ENCODE peak calls at places on chromosomes 13 and 19, in eight cellular contexts. R is fibroblast of the aortic adventitia, F is fibroblast of the conjunctiva, W is MCF 10A, S is DMS79, A is uterus, J is NCI-H2029, H is ascending aorta. I is an unnamed sample.

GRCh38 chr19:54431255-54431838 is 16.1 kb downstream of the TTYH1 start:
- DNase-seq in R (peak), F (peak), W (peak), S (peak), A (no peak), J (peak), H (no peak), I (no peak)

GRCh38 chr19:54952591-54953344 is 5.4 kb upstream of the NLRP7 start:
- DNase-seq in R (no peak), F (no peak), W (peak), S (no peak), A (no peak), J (no peak), H (no peak), I (no peak)

GRCh38 chr13:101452519-101453485 is at the start of gene ITGBL1:
- DNase-seq in R (peak), F (peak), W (no peak), S (no peak), A (no peak), J (no peak), H (no peak), I (no peak)

GRCh38 chr13:73129023-73129422 is 70.2 kb downstream of the KLF5 start:
- DNase-seq in R (no peak), F (no peak), W (no peak), S (no peak), A (no peak), J (no peak), H (no peak), I (no peak)

GRCh38 chr13:65302691-65303090 is 1927.4 kb downstream of the PCDH9 start:
- DNase-seq in R (no peak), F (no peak), W (no peak), S (no peak), A (no peak), J (no peak), H (no peak), I (no peak)

GRCh38 chr13:37889102-37889501 is 19.5 kb upstream of the TRPC4 start:
- DNase-seq in R (peak), F (no peak), W (peak), S (no peak), A (no peak), J (no peak), H (no peak), I (no peak)

GRCh38 chr19:6761053-6761676 is 6.1 kb downstream of the SH2D3A start:
- DNase-seq in R (no peak), F (no peak), W (no peak), S (no peak), A (no peak), J (no peak), H (no peak), I (no peak)

GRCh38 chr13:55554741-55555140 is 1586.0 kb upstream of the PRR20A start:
- DNase-seq in R (no peak), F (no peak), W (no peak), S (no peak), A (no peak), J (no peak), H (no peak), I (no peak)

GRCh38 chr13:43981091-43981490 is 101.4 kb downstream of the LACC1 start:
- DNase-seq in R (no peak), F (no peak), W (no peak), S (no peak), A (no peak), J (no peak), H (no peak), I (no peak)

GRCh38 chr13:52786747-52787146 is 47.1 kb upstream of the CNMD start:
- DNase-seq in R (no peak), F (no peak), W (no peak), S (peak), A (no peak), J (no peak), H (no peak), I (no peak)

GRCh38 chr19:7927605-7928333 is 1.8 kb upstream of the CTXN1 start:
- DNase-seq in R (no peak), F (no peak), W (no peak), S (no peak), A (no peak), J (no peak), H (no peak), I (no peak)

GRCh38 chr13:35879111-35879510 is 252.1 kb downstream of the DCLK1 start:
- DNase-seq in R (no peak), F (no peak), W (no peak), S (no peak), A (no peak), J (no peak), H (no peak), I (no peak)

GRCh38 chr19:28705008-28705407 is 507.9 kb downstream of the UQCRFS1 start:
- DNase-seq in R (peak), F (peak), W (no peak), S (no peak), A (no peak), J (no peak), H (no peak), I (no peak)

GRCh38 chr13:49248433-49249002 is 793 bp downstream of the CDADC1 start:
- DNase-seq in R (peak), F (no peak), W (no peak), S (no peak), A (no peak), J (no peak), H (no peak), I (no peak)

GRCh38 chr19:55069137-55069858 is 6.3 kb upstream of the RDH13 start:
- DNase-seq in R (peak), F (no peak), W (peak), S (no peak), A (no peak), J (peak), H (no peak), I (no peak)

GRCh38 chr13:68727788-68728187 is 1379.8 kb upstream of the ATXN8OS start:
- DNase-seq in R (no peak), F (no peak), W (no peak), S (no peak), A (no peak), J (no peak), H (no peak), I (no peak)

GRCh38 chr19:900302-901111 is 7.2 kb downstream of the RNU6-9 start:
- DNase-seq in R (no peak), F (no peak), W (peak), S (no peak), A (no peak), J (peak), H (no peak), I (no peak)

GRCh38 chr19:45953676-45954075 is 20.0 kb downstream of the NOVA2 start:
- DNase-seq in R (no peak), F (no peak), W (peak), S (no peak), A (no peak), J (no peak), H (no peak), I (no peak)

GRCh38 chr19:47419037-47419783 is at the start of gene MEIS3:
- DNase-seq in R (no peak), F (no peak), W (no peak), S (no peak), A (peak), J (no peak), H (no peak), I (no peak)

GRCh38 chr19:39110263-39110967 is 15.2 kb upstream of the PAK4 start:
- DNase-seq in R (peak), F (no peak), W (peak), S (peak), A (peak), J (peak), H (no peak), I (no peak)

GRCh38 chr13:46961719-46962118 is 64.9 kb upstream of the HTR2A start:
- DNase-seq in R (peak), F (peak), W (peak), S (no peak), A (no peak), J (no peak), H (no peak), I (no peak)

GRCh38 chr19:10102787-10103236 is 334 bp upstream of the ANGPTL6 start:
- DNase-seq in R (no peak), F (no peak), W (no peak), S (no peak), A (no peak), J (no peak), H (no peak), I (no peak)

GRCh38 chr13:99417821-99418662 is 83.2 kb upstream of the TM9SF2 start:
- DNase-seq in R (no peak), F (no peak), W (no peak), S (no peak), A (no peak), J (no peak), H (no peak), I (no peak)

GRCh38 chr19:35006342-35006998 is 6.3 kb downstream of the GRAMD1A start:
- DNase-seq in R (peak), F (no peak), W (peak), S (no peak), A (no peak), J (no peak), H (no peak), I (no peak)

GRCh38 chr13:30735025-30735967 is at the start of gene ALOX5AP:
- DNase-seq in R (no peak), F (no peak), W (no peak), S (no peak), A (no peak), J (no peak), H (no peak), I (no peak)

GRCh38 chr13:39279077-39279476 is 240.8 kb downstream of the NHLRC3 start:
- DNase-seq in R (no peak), F (no peak), W (no peak), S (no peak), A (no peak), J (no peak), H (no peak), I (no peak)

GRCh38 chr19:11832253-11832912 is 16.1 kb upstream of the ZNF439 start:
- DNase-seq in R (no peak), F (no peak), W (no peak), S (no peak), A (no peak), J (no peak), H (no peak), I (no peak)

GRCh38 chr19:40175820-40176219 is 15.4 kb upstream of the MAP3K10 start:
- DNase-seq in R (no peak), F (no peak), W (no peak), S (no peak), A (no peak), J (no peak), H (no peak), I (no peak)

GRCh38 chr19:51552608-51552995 is 18.5 kb upstream of the ZNF175 start:
- DNase-seq in R (no peak), F (no peak), W (no peak), S (no peak), A (no peak), J (no peak), H (no peak), I (no peak)